ENCODE peak calls at places on chromosomes 12 and 14, in five cellular contexts. N, L, H, G and W are unnamed samples.

GRCh38 chr12:129746318-129746717 is 157.5 kb downstream of the TMEM132D start:
- DNase-seq in H (no peak), L (no peak), G (no peak), N (no peak), W (no peak)

GRCh38 chr14:53956427-53957201 is at the start of gene BMP4:
- DNase-seq in G (peak), N (peak), H (peak), L (no peak), W (no peak)

GRCh38 chr12:111268738-111269572 is 99.9 kb downstream of the PHETA1 start:
- DNase-seq in G (peak), N (peak), L (peak), H (peak), W (no peak)

GRCh38 chr14:22561661-22562579 is 27.1 kb downstream of the DAD1 start:
- DNase-seq in L (no peak), N (no peak), G (peak), H (no peak), W (no peak)

GRCh38 chr14:97411938-97412612 is 614.9 kb downstream of the VRK1 start:
- DNase-seq in L (no peak), N (peak), H (peak), G (no peak), W (no peak)

GRCh38 chr14:68137704-68138619 is 318.4 kb downstream of the RAD51B start:
- DNase-seq in H (no peak), N (peak), G (no peak), L (peak), W (no peak)

GRCh38 chr14:39474416-39474911 is 42.2 kb upstream of the FBXO33 start:
- DNase-seq in G (peak), N (no peak), L (no peak), H (no peak), W (no peak)

GRCh38 chr12:67911789-67912188 is 77.5 kb upstream of the IFNG-AS1 start:
- DNase-seq in L (no peak), G (no peak), H (no peak), N (no peak), W (no peak)

GRCh38 chr12:3515506-3515905 is 24.5 kb downstream of the PRMT8 start:
- DNase-seq in N (no peak), L (no peak), G (no peak), H (no peak), W (no peak)

GRCh38 chr12:109488051-109488665 is 10.7 kb downstream of the UBE3B start:
- DNase-seq in L (no peak), H (no peak), N (no peak), G (no peak), W (no peak)

GRCh38 chr14:36519431-36520321 is at the start of gene NKX2-1:
- DNase-seq in H (no peak), N (peak), L (no peak), G (peak), W (no peak)